ENCODE peak calls at places on chromosomes 1 and 21, in eight cellular contexts. H, S, F, J, B, P, N and G are unnamed samples.

GRCh38 chr1:225655509-225656258 is 2.8 kb upstream of the ENAH start:
- DNase-seq in H (peak), S (peak), F (peak), J (no peak), B (no peak), P (peak), N (no peak), G (no peak)

GRCh38 chr1:8082945-8083344 is 56.8 kb upstream of the ERRFI1 start:
- DNase-seq in H (peak), S (peak), F (no peak), J (no peak), B (no peak), P (no peak), N (no peak), G (no peak)

GRCh38 chr1:225467193-225468020 is 39.6 kb upstream of the LBR start:
- DNase-seq in H (no peak), S (no peak), F (peak), J (no peak), B (peak), P (no peak), N (no peak), G (no peak)

GRCh38 chr1:26692793-26693490 is 2.9 kb upstream of the ARID1A start:
- DNase-seq in H (peak), S (peak), F (peak), J (peak), B (peak), P (peak), N (peak), G (peak)

GRCh38 chr1:55536466-55536865 is 321.3 kb upstream of the USP24 start:
- DNase-seq in H (peak), S (no peak), F (no peak), J (no peak), B (no peak), P (no peak), N (no peak), G (no peak)

GRCh38 chr1:26705788-26706237 is 10.0 kb downstream of the ARID1A start:
- DNase-seq in H (peak), S (no peak), F (no peak), J (no peak), B (no peak), P (no peak), N (no peak), G (no peak)

GRCh38 chr1:151975311-151976014 is 18.2 kb downstream of the S100A10 start:
- DNase-seq in H (no peak), S (no peak), F (no peak), J (no peak), B (no peak), P (no peak), N (no peak), G (no peak)

GRCh38 chr1:86377341-86377740 is 18.8 kb downstream of the ODF2L start:
- DNase-seq in H (no peak), S (no peak), F (no peak), J (no peak), B (no peak), P (no peak), N (no peak), G (no peak)

GRCh38 chr1:236808005-236808404 is 12.9 kb downstream of the MTR start:
- DNase-seq in H (no peak), S (no peak), F (no peak), J (no peak), B (no peak), P (no peak), N (no peak), G (no peak)

GRCh38 chr1:156654700-156655099 is 12.8 kb downstream of the BCAN start:
- DNase-seq in H (peak), S (no peak), F (no peak), J (no peak), B (no peak), P (no peak), N (no peak), G (no peak)

GRCh38 chr21:17101696-17102095 is 411.1 kb upstream of the CXADR start:
- DNase-seq in H (no peak), S (no peak), F (no peak), J (no peak), B (no peak), P (no peak), N (no peak), G (no peak)

GRCh38 chr1:66055092-66055491 is 262.4 kb downstream of the PDE4B start:
- DNase-seq in H (no peak), S (no peak), F (no peak), J (no peak), B (no peak), P (no peak), N (no peak), G (no peak)

GRCh38 chr1:17239420-17239819 is 9.5 kb upstream of the PADI3 start:
- DNase-seq in H (peak), S (peak), F (no peak), J (no peak), B (peak), P (no peak), N (peak), G (no peak)

GRCh38 chr1:169044296-169044695 is 62.2 kb upstream of the ATP1B1 start:
- DNase-seq in H (no peak), S (no peak), F (no peak), J (no peak), B (peak), P (no peak), N (no peak), G (no peak)

GRCh38 chr1:218330043-218330623 is 15.0 kb upstream of the TGFB2 start:
- DNase-seq in H (peak), S (peak), F (no peak), J (no peak), B (no peak), P (no peak), N (peak), G (no peak)

GRCh38 chr1:113993072-113993471 is 13.8 kb downstream of the OLFML3 start:
- DNase-seq in H (no peak), S (no peak), F (no peak), J (no peak), B (no peak), P (no peak), N (no peak), G (no peak)

DNA sequence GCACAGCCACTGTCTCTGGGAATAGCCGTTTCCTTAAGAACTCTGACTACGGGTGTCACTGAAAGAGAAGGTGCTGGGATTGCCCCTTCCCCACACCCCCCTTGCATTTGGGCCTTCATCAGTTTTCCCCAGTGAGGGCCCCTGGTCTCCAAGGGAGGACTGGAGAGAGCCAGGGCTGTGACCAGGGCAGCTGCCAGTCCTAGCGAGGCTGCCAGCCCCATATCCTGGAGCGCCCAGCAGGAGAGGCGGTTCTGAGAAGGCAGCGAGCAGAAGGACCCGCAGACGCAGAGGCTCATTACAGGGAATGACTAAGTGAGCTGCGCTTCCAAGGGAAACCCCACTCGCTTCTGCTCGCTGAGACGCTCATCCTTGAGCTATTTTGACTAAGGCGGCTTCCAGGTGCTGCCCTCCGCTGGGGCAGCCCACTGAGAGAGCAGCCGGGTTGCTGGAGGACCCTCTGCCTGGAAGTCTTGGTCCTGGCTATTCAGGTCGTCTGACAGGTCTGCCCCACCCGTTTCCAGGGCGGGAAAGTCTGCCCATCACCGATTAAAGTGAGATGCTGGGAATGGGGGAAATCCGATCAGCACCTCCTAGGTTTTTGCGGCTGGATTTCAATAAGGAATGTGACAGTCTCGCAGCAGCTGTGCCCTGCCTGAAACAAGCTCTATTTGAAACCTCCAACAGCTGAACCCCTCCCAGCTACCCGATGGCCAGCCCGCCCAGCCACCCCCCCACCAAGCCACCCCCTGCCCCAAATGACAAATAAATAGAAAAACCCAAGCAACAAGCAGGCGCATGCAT is 2.9 kb downstream of the KCNN3 start:
- DNase-seq in H (peak), S (peak), F (peak), J (no peak), B (no peak), P (no peak), N (peak), G (no peak)
- TF ChIP-seq CTCF in H (peak), S (no peak), F (no peak), J (no peak), B (no peak), P (no peak), N (no peak), G (no peak)

GRCh38 chr1:23168462-23169218 is at the start of gene LUZP1:
- DNase-seq in H (peak), S (peak), F (peak), J (peak), B (peak), P (peak), N (peak), G (peak)
- TF ChIP-seq CTCF in H (no peak), S (no peak), F (no peak), J (no peak), B (no peak), P (no peak), N (no peak), G (no peak)

GRCh38 chr1:23533288-23534130 is 2.5 kb upstream of the E2F2 start:
- DNase-seq in H (no peak), S (no peak), F (no peak), J (no peak), B (peak), P (no peak), N (no peak), G (no peak)

GRCh38 chr1:23529146-23530088 is 1.6 kb downstream of the E2F2 start:
- DNase-seq in H (no peak), S (no peak), F (no peak), J (no peak), B (no peak), P (no peak), N (peak), G (no peak)

GRCh38 chr1:23531695-23532094 is 662 bp upstream of the E2F2 start:
- DNase-seq in H (no peak), S (no peak), F (no peak), J (no peak), B (no peak), P (no peak), N (peak), G (no peak)

GRCh38 chr1:23530089-23530749 is 814 bp downstream of the E2F2 start:
- DNase-seq in H (no peak), S (no peak), F (no peak), J (no peak), B (no peak), P (no peak), N (no peak), G (no peak)

GRCh38 chr1:23530750-23531651 is at the start of gene E2F2:
- DNase-seq in H (peak), S (peak), F (peak), J (peak), B (peak), P (peak), N (peak), G (no peak)
- TF ChIP-seq CTCF in H (peak), S (peak), F (no peak), J (no peak), B (no peak), P (no peak), N (peak), G (peak)

DNA sequence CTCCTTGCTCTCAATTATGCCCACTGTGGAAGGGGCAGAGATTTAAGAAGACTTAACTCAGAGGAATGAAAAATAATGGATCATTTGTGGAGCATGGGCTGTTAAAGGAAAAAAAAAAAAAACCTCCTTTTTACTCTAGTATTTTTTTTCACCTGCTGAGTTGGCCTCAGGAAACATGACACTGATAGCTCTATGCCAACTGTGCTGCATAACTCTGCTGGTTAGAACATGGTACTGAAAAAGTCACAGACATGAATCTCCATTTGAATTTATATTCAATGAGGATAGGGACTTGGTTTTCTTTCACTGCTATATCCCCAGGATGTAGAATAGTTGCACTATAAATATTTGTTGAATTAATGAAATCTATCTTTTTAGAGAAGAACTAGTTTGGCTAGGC is 86.2 kb upstream of the KIAA0040 start:
- DNase-seq in H (no peak), S (no peak), F (no peak), J (no peak), B (no peak), P (no peak), N (no peak), G (no peak)
- TF ChIP-seq CTCF in H (no peak), S (no peak), F (no peak), J (no peak), B (no peak), P (no peak), N (no peak), G (no peak)

GRCh38 chr1:18573170-18573569 is 57.5 kb upstream of the PAX7 start:
- DNase-seq in H (no peak), S (no peak), F (no peak), J (no peak), B (no peak), P (no peak), N (no peak), G (no peak)

GRCh38 chr1:18574754-18575153 is 55.9 kb upstream of the PAX7 start:
- DNase-seq in H (no peak), S (no peak), F (no peak), J (no peak), B (no peak), P (no peak), N (no peak), G (no peak)

GRCh38 chr1:18578271-18578670 is 52.4 kb upstream of the PAX7 start:
- DNase-seq in H (no peak), S (no peak), F (no peak), J (no peak), B (no peak), P (no peak), N (no peak), G (no peak)

GRCh38 chr1:18572022-18572920 is 58.4 kb upstream of the PAX7 start:
- DNase-seq in H (no peak), S (no peak), F (no peak), J (no peak), B (no peak), P (no peak), N (no peak), G (no peak)

GRCh38 chr1:18575620-18576019 is 55.0 kb upstream of the PAX7 start:
- DNase-seq in H (no peak), S (peak), F (peak), J (peak), B (no peak), P (peak), N (peak), G (peak)
- TF ChIP-seq CTCF in H (no peak), S (peak), F (peak), J (peak), B (no peak), P (no peak), N (peak), G (peak)

GRCh38 chr1:3072178-3072947 is 3.4 kb downstream of the PRDM16 start:
- DNase-seq in H (no peak), S (peak), F (no peak), J (no peak), B (no peak), P (no peak), N (no peak), G (no peak)
- TF ChIP-seq CTCF in H (no peak), S (no peak), F (no peak), J (no peak), B (no peak), P (no peak), N (no peak), G (peak)